ENCODE peak calls at places on chromosomes 2 and 18, in five cellular contexts. U, X, V, D and W are unnamed samples.

GRCh38 chr2:31057691-31058090 is 80.5 kb downstream of the GALNT14 start:
- DNase-seq in X (no peak), V (no peak), U (no peak), D (no peak), W (no peak)

GRCh38 chr2:191556463-191556862 is 121.5 kb upstream of the NABP1 start:
- DNase-seq in D (no peak), X (no peak), V (no peak), U (no peak), W (no peak)

GRCh38 chr2:38315707-38316333 is 61.3 kb downstream of the ATL2 start:
- DNase-seq in D (no peak), V (peak), X (peak), U (peak), W (peak)

GRCh38 chr18:62325806-62326645 is 916 bp downstream of the TNFRSF11A start:
- DNase-seq in U (peak), D (peak), X (peak), V (no peak), W (peak)

GRCh38 chr2:64627860-64628841 is 25.6 kb downstream of the SERTAD2 start:
- DNase-seq in U (no peak), V (no peak), X (no peak), D (no peak), W (no peak)

GRCh38 chr2:66573866-66574265 is 138.9 kb downstream of the MEIS1 start:
- DNase-seq in U (no peak), V (peak), D (no peak), X (no peak), W (peak)

GRCh38 chr2:120044336-120044735 is 31.5 kb downstream of the EPB41L5 start:
- DNase-seq in V (no peak), D (no peak), X (no peak), U (no peak), W (no peak)

GRCh38 chr18:24490545-24490944 is 30.1 kb downstream of the HRH4 start:
- DNase-seq in X (no peak), U (no peak), D (no peak), V (no peak), W (no peak)

GRCh38 chr2:48438266-48438665 is 91.7 kb upstream of the STON1 start:
- DNase-seq in U (no peak), X (no peak), V (no peak), D (no peak), W (no peak)

GRCh38 chr2:12106440-12107080 is 360.1 kb downstream of the LPIN1 start:
- DNase-seq in D (peak), X (peak), U (no peak), V (peak), W (no peak)

GRCh38 chr2:119808516-119809147 is 48.9 kb downstream of the PTPN4 start:
- DNase-seq in V (peak), U (no peak), X (no peak), D (no peak), W (no peak)

GRCh38 chr2:12950957-12951656 is 234.4 kb downstream of the TRIB2 start:
- DNase-seq in V (peak), D (no peak), X (no peak), U (no peak), W (no peak)

GRCh38 chr2:95296036-95296435 is 1.1 kb upstream of the KCNIP3 start:
- DNase-seq in U (no peak), X (no peak), V (no peak), D (no peak), W (no peak)

GRCh38 chr18:44602380-44602779 is 78.3 kb upstream of the SETBP1 start:
- DNase-seq in D (no peak), U (no peak), V (peak), X (no peak), W (no peak)

GRCh38 chr2:46010925-46011490 is 286.2 kb upstream of the EPAS1 start:
- DNase-seq in X (peak), U (no peak), V (peak), D (no peak), W (no peak)

GRCh38 chr2:8590940-8591339 is 90.9 kb upstream of the ID2 start:
- DNase-seq in X (no peak), V (no peak), U (no peak), D (no peak), W (no peak)

GRCh38 chr2:9982248-9982647 is 30.8 kb downstream of the GRHL1 start:
- DNase-seq in V (peak), X (no peak), D (no peak), U (no peak), W (no peak)

GRCh38 chr2:85843543-85843942 is 45.2 kb downstream of the ST3GAL5 start:
- DNase-seq in U (peak), D (no peak), V (no peak), X (no peak), W (no peak)

GRCh38 chr2:120371969-120372625 is 26.2 kb downstream of the INHBB start:
- DNase-seq in V (no peak), D (no peak), U (no peak), X (no peak), W (no peak)

GRCh38 chr2:173898996-173899395 is 66.2 kb downstream of the SP3 start:
- DNase-seq in V (no peak), X (no peak), U (no peak), D (peak), W (no peak)

GRCh38 chr2:32719933-32720716 is 92.3 kb downstream of the TTC27 start:
- DNase-seq in D (no peak), X (no peak), V (no peak), U (no peak), W (no peak)

GRCh38 chr2:32715981-32716380 is 88.1 kb downstream of the TTC27 start:
- DNase-seq in V (no peak), U (no peak), X (no peak), D (no peak), W (no peak)

GRCh38 chr2:32721376-32721775 is 93.5 kb downstream of the TTC27 start:
- DNase-seq in V (no peak), D (no peak), X (no peak), U (no peak), W (no peak)

GRCh38 chr2:32716598-32716997 is 88.7 kb downstream of the TTC27 start:
- DNase-seq in U (no peak), D (no peak), V (no peak), X (no peak), W (no peak)

DNA sequence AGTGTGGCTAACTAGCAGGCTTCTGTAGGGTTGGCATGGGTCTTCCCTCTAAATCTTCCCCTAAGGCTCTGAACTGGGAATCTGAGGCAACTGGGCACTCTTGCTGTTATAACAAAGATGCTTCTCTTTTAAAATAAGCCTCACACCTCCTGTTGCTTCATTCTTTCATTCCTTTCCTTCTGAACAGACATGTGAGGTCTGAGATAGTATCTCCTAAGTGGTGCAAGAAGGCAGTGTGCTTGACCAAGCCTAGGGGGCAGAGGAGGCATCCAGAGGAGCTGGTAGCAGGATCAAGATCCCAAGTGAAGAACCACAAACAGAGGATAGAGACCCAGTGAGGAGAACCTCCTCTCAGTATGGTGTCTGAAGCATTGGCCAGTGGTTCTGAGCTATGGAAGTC is 90.9 kb downstream of the TTC27 start:
- DNase-seq in D (no peak), X (no peak), V (no peak), U (no peak), W (no peak)
- TF ChIP-seq CTCF in D (no peak), X (no peak), V (no peak), U (no peak), W (no peak)

GRCh38 chr2:127565261-127566138 is 30.0 kb downstream of the MYO7B start:
- DNase-seq in D (no peak), V (no peak), X (no peak), U (no peak), W (no peak)
- TF ChIP-seq CTCF in D (no peak), V (no peak), X (no peak), U (no peak), W (no peak)

GRCh38 chr2:80014637-80015036 is 289.9 kb downstream of the LRRTM1 start:
- DNase-seq in D (no peak), X (no peak), U (no peak), V (no peak), W (no peak)

GRCh38 chr2:80020061-80020460 is 284.5 kb downstream of the LRRTM1 start:
- DNase-seq in X (no peak), V (no peak), U (no peak), D (no peak), W (no peak)

GRCh38 chr2:80022018-80022417 is 282.5 kb downstream of the LRRTM1 start:
- DNase-seq in D (no peak), U (no peak), V (no peak), X (no peak), W (no peak)

GRCh38 chr2:80016166-80016565 is 288.4 kb downstream of the LRRTM1 start:
- DNase-seq in U (no peak), D (no peak), X (no peak), V (no peak), W (no peak)

DNA sequence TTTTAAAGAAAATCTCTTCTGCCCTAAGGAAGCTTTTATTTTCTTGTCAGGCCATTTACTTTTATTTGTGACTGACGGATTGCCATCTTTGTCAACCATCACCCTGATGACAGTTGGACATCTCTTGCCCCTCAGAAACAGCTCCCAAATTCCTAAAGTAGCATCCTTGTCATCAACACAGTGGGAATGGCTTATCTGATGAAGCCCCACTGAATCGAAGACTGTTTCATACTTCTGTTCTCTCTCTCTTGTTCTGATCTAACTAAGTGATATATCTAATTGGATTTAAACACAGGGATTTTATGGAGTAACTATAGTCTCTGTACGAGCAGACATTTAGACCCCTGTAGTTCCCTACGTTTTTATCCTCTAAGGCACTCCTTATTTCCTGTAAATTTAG is 285.0 kb downstream of the LRRTM1 start:
- DNase-seq in V (no peak), U (no peak), X (no peak), D (no peak), W (no peak)
- TF ChIP-seq CTCF in V (no peak), U (no peak), X (no peak), D (no peak), W (no peak)

GRCh38 chr2:227862741-227863588 is 8.5 kb upstream of the DAW1 start:
- DNase-seq in U (no peak), X (no peak), V (peak), D (no peak), W (no peak)
- TF ChIP-seq CTCF in U (no peak), X (no peak), V (peak), D (no peak), W (no peak)

DNA sequence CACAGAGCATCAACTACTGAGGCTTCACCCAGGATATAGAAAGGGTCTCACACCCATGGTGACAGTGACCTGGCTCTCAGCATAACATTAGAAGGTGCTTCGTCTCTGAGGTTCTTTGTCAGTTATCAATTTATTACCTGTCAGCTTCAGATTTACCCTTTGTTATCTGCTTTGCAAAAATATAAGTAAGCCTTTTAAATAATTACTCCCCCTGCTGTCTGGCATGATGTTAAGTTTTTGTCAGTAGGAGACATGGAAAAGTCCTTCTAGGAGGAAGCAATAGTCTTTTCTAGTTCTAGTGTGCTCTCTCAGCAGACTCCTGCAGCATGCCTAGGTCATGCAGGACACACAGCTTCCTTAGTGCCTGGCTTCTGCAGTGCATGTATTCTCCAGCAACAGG is 149.9 kb downstream of the RDH14 start:
- DNase-seq in U (no peak), D (no peak), X (no peak), V (no peak), W (no peak)
- TF ChIP-seq CTCF in U (no peak), D (no peak), X (no peak), V (no peak), W (no peak)

DNA sequence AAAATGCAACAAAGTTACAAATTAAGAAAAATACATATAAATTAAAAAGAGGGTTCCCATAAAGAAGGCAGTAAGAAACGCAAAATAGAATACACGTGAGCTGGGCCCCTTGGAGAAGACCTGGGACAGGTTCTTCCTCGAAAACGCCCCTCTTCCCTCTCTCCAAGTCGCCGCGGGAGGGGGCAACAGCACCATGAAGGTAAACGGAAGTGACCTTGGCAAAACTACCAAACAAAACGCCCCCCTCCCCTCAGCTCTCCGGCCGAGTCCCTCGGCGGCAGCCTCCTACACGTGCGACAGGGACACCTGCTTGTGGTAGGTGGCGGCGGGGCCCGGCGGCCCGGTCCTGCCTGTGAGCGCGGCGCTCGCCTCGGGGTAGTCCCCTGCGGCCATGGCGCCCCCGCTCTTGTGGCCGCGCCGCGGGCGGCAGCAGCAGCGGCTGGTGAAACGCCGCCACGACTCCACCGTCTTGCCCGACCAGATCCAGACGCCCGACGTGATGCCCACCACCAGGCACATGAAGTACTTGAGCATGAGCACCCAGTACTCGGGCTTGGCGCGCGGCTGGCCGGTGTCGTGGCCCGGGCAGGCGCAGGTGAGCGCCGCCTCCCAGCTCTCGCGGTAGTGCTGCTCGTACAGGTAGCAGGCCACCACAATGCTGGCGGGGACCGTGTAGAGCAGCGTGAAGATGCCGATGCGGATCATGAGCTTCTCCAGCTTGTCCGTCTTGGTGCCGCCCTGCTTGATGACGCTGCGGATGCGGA is 2.8 kb downstream of the FZD5 start:
- DNase-seq in X (peak), V (no peak), D (peak), U (no peak), W (no peak)
- TF ChIP-seq CTCF in X (no peak), V (no peak), D (no peak), U (no peak), W (no peak)

GRCh38 chr2:50344509-50345106 is 687.3 kb downstream of the NRXN1 start:
- DNase-seq in X (no peak), D (no peak), U (no peak), V (no peak), W (no peak)
- TF ChIP-seq CTCF in X (no peak), D (peak), U (no peak), V (no peak), W (peak)